ENCODE peak calls at places on chromosome 13, in four cellular contexts. One of them, this sample, is unnamed.

GRCh38 chr13:75635621-75636338 is at the start of gene LMO7:
- DNase-seq in left ventricle myocardium inferior: peak; percentile 50
- DNase-seq in pancreas: peak; percentile 84
- DNase-seq in psoas muscle: peak; percentile 69
- DNase-seq in this sample: peak; percentile 70

GRCh38 chr13:29886446-29886845 is 36.0 kb upstream of the UBL3 start:
- DNase-seq in psoas muscle: no peak
- DNase-seq in pancreas: no peak
- DNase-seq in left ventricle myocardium inferior: no peak
- DNase-seq in this sample: no peak

GRCh38 chr13:37531054-37531453 is 67.5 kb downstream of the POSTN start:
- DNase-seq in left ventricle myocardium inferior: no peak
- DNase-seq in psoas muscle: no peak
- DNase-seq in pancreas: no peak
- DNase-seq in this sample: no peak

GRCh38 chr13:47831265-47831664 is 169.8 kb downstream of the SUCLA2 start:
- DNase-seq in psoas muscle: no peak
- DNase-seq in left ventricle myocardium inferior: no peak
- DNase-seq in pancreas: no peak
- DNase-seq in this sample: no peak

GRCh38 chr13:45333973-45334922 is 6.7 kb downstream of the TPT1 start:
- DNase-seq in left ventricle myocardium inferior: no peak
- DNase-seq in psoas muscle: no peak
- DNase-seq in pancreas: no peak
- DNase-seq in this sample: no peak

GRCh38 chr13:86383561-86383960 is 584.3 kb upstream of the SLITRK6 start:
- DNase-seq in left ventricle myocardium inferior: no peak
- DNase-seq in psoas muscle: no peak
- DNase-seq in pancreas: no peak
- DNase-seq in this sample: no peak

GRCh38 chr13:113098163-113098732 is 7.3 kb upstream of the F7 start:
- DNase-seq in pancreas: no peak
- DNase-seq in left ventricle myocardium inferior: no peak
- DNase-seq in psoas muscle: no peak
- DNase-seq in this sample: no peak

GRCh38 chr13:25172303-25172630 is 179 bp upstream of the AMER2 start:
- DNase-seq in pancreas: no peak
- DNase-seq in psoas muscle: no peak
- DNase-seq in left ventricle myocardium inferior: no peak
- DNase-seq in this sample: no peak

GRCh38 chr13:101178394-101178793 is 237.9 kb downstream of the NALCN start:
- DNase-seq in psoas muscle: no peak
- DNase-seq in left ventricle myocardium inferior: no peak
- DNase-seq in pancreas: no peak
- DNase-seq in this sample: no peak

GRCh38 chr13:46389985-46390384 is 2.9 kb upstream of the RUBCNL start:
- DNase-seq in pancreas: no peak
- DNase-seq in left ventricle myocardium inferior: peak; percentile 18
- DNase-seq in psoas muscle: no peak
- DNase-seq in this sample: peak; percentile 70
- H3K4me3 ChIP-seq in pancreas: no peak overlapping the region
- H3K4me3 ChIP-seq in left ventricle myocardium inferior: no peak overlapping the region
- H3K4me3 ChIP-seq in psoas muscle: no peak overlapping the region
- H3K4me3 ChIP-seq in this sample: no peak overlapping the region

DNA sequence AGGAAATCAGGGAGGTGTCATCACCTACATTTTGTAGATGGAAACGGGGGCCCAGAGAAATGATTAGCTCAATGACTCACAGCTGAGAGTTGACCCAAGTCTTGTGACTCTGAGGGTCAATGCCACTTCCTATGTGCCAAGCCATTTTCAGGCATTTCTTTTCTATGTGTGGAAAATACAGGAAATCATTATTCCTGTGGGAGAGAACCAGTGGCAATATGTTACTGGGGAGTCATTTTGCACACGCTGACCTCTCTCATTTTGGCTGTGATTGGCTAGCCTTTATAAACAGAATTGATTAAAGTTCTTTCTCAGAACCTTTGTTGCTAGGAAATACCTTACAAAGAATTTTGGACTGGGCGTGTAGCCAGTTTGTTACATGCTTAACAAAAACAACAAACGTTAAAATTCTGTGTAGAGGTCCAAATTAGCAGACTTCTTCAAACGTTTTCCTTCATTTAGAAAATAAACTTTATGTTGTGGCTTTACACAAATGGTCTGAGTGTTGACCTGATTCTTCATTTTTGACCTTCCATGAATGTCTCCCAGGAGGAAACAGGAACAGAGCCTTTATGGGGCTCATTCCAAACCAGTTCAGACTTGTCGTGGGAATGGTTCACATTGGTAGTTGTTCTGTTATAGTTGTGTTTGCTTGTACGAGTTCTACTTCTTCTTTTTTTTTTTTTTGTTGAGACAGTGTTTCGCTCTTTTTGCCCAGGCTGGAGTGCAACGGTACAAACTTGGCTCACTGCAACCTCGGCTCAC is 11.4 kb downstream of the PCCA start:
- DNase-seq in psoas muscle: no peak
- DNase-seq in pancreas: no peak
- DNase-seq in left ventricle myocardium inferior: no peak
- DNase-seq in this sample: no peak
- H3K27ac ChIP-seq in psoas muscle: no peak overlapping the region
- H3K27ac ChIP-seq in pancreas: peak overlapping the region; percentile 78
- H3K27ac ChIP-seq in left ventricle myocardium inferior: peak overlapping the region; percentile 51
- H3K27ac ChIP-seq in this sample: no peak overlapping the region

GRCh38 chr13:68261105-68261504 is 1031.0 kb upstream of the PCDH9 start:
- DNase-seq in psoas muscle: no peak
- DNase-seq in pancreas: no peak
- DNase-seq in left ventricle myocardium inferior: no peak
- DNase-seq in this sample: no peak

DNA sequence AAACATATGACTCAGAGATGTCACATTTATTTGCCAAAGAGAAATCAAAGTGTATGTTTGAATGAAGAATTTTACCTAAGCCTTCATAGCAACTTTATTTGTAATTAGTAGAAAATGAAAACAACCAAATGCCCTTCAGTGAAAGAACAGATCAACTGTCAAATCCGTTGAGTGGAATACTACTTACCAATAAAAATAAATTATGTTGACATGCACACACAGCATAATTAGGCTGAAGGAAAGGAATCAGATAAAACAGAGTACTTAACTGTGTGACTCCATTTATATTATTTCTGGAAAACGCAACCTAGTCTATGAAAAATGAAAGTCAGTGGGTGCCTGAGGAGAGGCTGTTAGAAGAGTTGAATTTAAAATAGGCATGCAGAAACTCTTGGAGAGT is 1034.6 kb upstream of the PCDH9 start:
- DNase-seq in left ventricle myocardium inferior: no peak
- DNase-seq in psoas muscle: no peak
- DNase-seq in pancreas: no peak
- DNase-seq in this sample: no peak
- TF ChIP-seq CTCF in left ventricle myocardium inferior: no peak
- TF ChIP-seq CTCF in psoas muscle: no peak
- TF ChIP-seq CTCF in pancreas: no peak
- TF ChIP-seq CTCF in this sample: no peak

GRCh38 chr13:50208826-50209335 is 193.6 kb downstream of the KCNRG start:
- DNase-seq in pancreas: no peak
- DNase-seq in psoas muscle: peak; percentile 42
- DNase-seq in left ventricle myocardium inferior: peak; percentile 48
- DNase-seq in this sample: peak; percentile 72
- H3K4me3 ChIP-seq in pancreas: no peak overlapping the region
- H3K4me3 ChIP-seq in psoas muscle: peak overlapping the region; percentile 24
- H3K4me3 ChIP-seq in left ventricle myocardium inferior: peak overlapping the region; percentile 48
- H3K4me3 ChIP-seq in this sample: peak overlapping the region; percentile 3

GRCh38 chr13:27967203-27967735 is 1.8 kb downstream of the CDX2 start:
- DNase-seq in pancreas: no peak
- DNase-seq in left ventricle myocardium inferior: no peak
- DNase-seq in psoas muscle: no peak
- DNase-seq in this sample: no peak

GRCh38 chr13:27964741-27965323 is 4.3 kb downstream of the CDX2 start:
- DNase-seq in left ventricle myocardium inferior: no peak
- DNase-seq in pancreas: no peak
- DNase-seq in psoas muscle: no peak
- DNase-seq in this sample: no peak

GRCh38 chr13:27966641-27967202 is 2.4 kb downstream of the CDX2 start:
- DNase-seq in pancreas: no peak
- DNase-seq in left ventricle myocardium inferior: no peak
- DNase-seq in psoas muscle: no peak
- DNase-seq in this sample: no peak

GRCh38 chr13:27965343-27965739 is 3.8 kb downstream of the CDX2 start:
- DNase-seq in psoas muscle: no peak
- DNase-seq in left ventricle myocardium inferior: no peak
- DNase-seq in pancreas: no peak
- DNase-seq in this sample: no peak

GRCh38 chr13:27965740-27966640 is 3.1 kb downstream of the CDX2 start:
- DNase-seq in pancreas: no peak
- DNase-seq in psoas muscle: no peak
- DNase-seq in left ventricle myocardium inferior: no peak
- DNase-seq in this sample: no peak
- H3K27ac ChIP-seq in pancreas: peak overlapping the region; percentile 68
- H3K27ac ChIP-seq in psoas muscle: no peak overlapping the region
- H3K27ac ChIP-seq in left ventricle myocardium inferior: no peak overlapping the region
- H3K27ac ChIP-seq in this sample: no peak overlapping the region

DNA sequence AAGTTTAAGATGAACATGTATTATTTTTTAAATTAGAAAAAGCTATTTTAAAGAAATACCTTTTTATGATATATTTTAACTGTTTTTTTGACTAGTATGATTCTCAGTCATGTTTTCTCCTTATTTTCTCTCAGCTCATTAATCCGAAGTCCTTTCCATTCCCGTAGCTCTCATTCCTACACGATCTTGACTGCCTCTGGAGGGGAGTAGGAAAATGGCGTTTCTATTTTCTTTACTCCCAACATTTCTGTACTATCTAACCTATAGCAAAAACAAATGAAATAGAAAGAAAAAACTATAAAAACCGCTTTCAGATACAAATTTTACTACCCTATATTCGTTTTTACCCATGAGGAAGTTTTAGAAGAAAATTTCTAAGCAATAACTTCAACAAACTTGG is 343.8 kb downstream of the RBM26 start:
- DNase-seq in pancreas: no peak
- DNase-seq in left ventricle myocardium inferior: no peak
- DNase-seq in psoas muscle: no peak
- DNase-seq in this sample: no peak
- TF ChIP-seq CTCF in pancreas: no peak
- TF ChIP-seq CTCF in left ventricle myocardium inferior: no peak
- TF ChIP-seq CTCF in psoas muscle: no peak
- TF ChIP-seq CTCF in this sample: no peak

GRCh38 chr13:26202365-26202972 is 19.6 kb downstream of the RNF6 start:
- DNase-seq in psoas muscle: no peak
- DNase-seq in left ventricle myocardium inferior: no peak
- DNase-seq in pancreas: no peak
- DNase-seq in this sample: no peak
- H3K4me3 ChIP-seq in psoas muscle: no peak overlapping the region
- H3K4me3 ChIP-seq in left ventricle myocardium inferior: no peak overlapping the region
- H3K4me3 ChIP-seq in pancreas: no peak overlapping the region
- H3K4me3 ChIP-seq in this sample: no peak overlapping the region

GRCh38 chr13:46607768-46608553 is 55.0 kb downstream of the LRCH1 start:
- DNase-seq in left ventricle myocardium inferior: no peak
- DNase-seq in psoas muscle: no peak
- DNase-seq in pancreas: no peak
- DNase-seq in this sample: no peak
- H3K27ac ChIP-seq in left ventricle myocardium inferior: peak overlapping the region; percentile 79
- H3K27ac ChIP-seq in psoas muscle: no peak overlapping the region
- H3K27ac ChIP-seq in pancreas: no peak overlapping the region
- H3K27ac ChIP-seq in this sample: peak overlapping the region; percentile 9

DNA sequence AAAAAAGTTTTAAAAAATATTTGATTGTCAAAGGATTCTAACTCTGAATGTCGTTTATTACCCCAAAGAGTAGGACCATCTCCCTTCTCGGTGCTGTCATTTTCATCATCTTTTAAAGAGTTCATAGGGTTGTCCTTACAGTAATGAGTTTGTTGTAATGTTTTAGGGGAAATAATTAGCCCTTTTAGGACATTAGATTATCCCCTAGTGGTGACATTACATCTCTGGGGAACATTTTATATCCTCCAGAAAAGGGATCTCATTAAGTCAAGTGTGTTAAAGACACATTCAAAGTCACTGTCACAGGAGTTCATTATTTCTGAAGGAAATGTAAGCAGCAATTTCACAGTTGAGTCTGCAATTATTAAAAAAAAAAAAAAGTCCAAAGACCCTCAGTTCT is 99.3 kb upstream of the GJB6 start:
- DNase-seq in left ventricle myocardium inferior: no peak
- DNase-seq in pancreas: no peak
- DNase-seq in psoas muscle: no peak
- DNase-seq in this sample: no peak
- TF ChIP-seq CTCF in left ventricle myocardium inferior: no peak
- TF ChIP-seq CTCF in pancreas: no peak
- TF ChIP-seq CTCF in psoas muscle: no peak
- TF ChIP-seq CTCF in this sample: no peak

This sample was measured in sigmoid colon.